ENCODE peak calls at places on chromosomes 7 and 10, in nine cellular contexts. C is tibial nerve; L is body of pancreas; X is prostate gland; P is PC-9; B is aorta; F is CD8-positive, alpha-beta T cell; O is mammary epithelial cell; J is A549. H is an unnamed sample. For H3K4me1, the result is how much of the 10 kb centered on the place peaks cover.

GRCh38 chr10:7410800-7411670 is at the start of gene SFMBT2:
- DNase-seq in F (peak), X (peak), J (peak), B (peak), O (peak), C (peak), L (peak), P (peak), H (peak)

GRCh38 chr10:8588135-8588534 is 533.6 kb downstream of the GATA3 start:
- DNase-seq in B (no peak), J (no peak), L (no peak), F (no peak), X (no peak), P (no peak), O (no peak), C (no peak), H (no peak)

GRCh38 chr10:130021373-130021950 is 57.4 kb upstream of the EBF3 start:
- DNase-seq in P (no peak), X (no peak), F (no peak), L (no peak), C (peak), O (no peak), J (no peak), B (no peak), H (no peak)

GRCh38 chr10:126243976-126244375 is 144.3 kb downstream of the ADAM12 start:
- DNase-seq in L (no peak), J (no peak), O (no peak), X (no peak), F (no peak), B (no peak), P (no peak), C (no peak), H (no peak)

GRCh38 chr10:3452234-3452633 is 279.7 kb upstream of the PITRM1 start:
- DNase-seq in B (no peak), F (no peak), P (no peak), X (no peak), L (no peak), C (no peak), O (peak), J (no peak), H (no peak)

GRCh38 chr10:103942866-103943265 is 24.1 kb upstream of the SLK start:
- DNase-seq in X (no peak), O (no peak), J (no peak), B (no peak), P (no peak), L (no peak), F (no peak), C (no peak), H (no peak)

GRCh38 chr7:149748223-149748874 is 25.0 kb downstream of the ZNF467 start:
- DNase-seq in J (peak), P (no peak), X (no peak), O (no peak), L (no peak), B (no peak), F (no peak), C (no peak), H (no peak)

GRCh38 chr7:132276986-132277716 is 299.1 kb downstream of the PLXNA4 start:
- DNase-seq in B (no peak), C (no peak), P (no peak), L (no peak), F (no peak), X (no peak), J (peak), O (peak), H (peak)

GRCh38 chr7:15667999-15668398 is 18.5 kb downstream of the MEOX2 start:
- DNase-seq in X (no peak), F (no peak), B (no peak), C (no peak), J (no peak), O (no peak), P (no peak), L (no peak), H (no peak)

GRCh38 chr10:69867699-69868558 is 66.2 kb downstream of the COL13A1 start:
- DNase-seq in O (no peak), P (no peak), C (no peak), F (no peak), L (no peak), X (no peak), B (no peak), J (no peak), H (no peak)

GRCh38 chr10:60920479-60920878 is 23.5 kb downstream of the RHOBTB1 start:
- DNase-seq in P (no peak), O (no peak), C (no peak), F (no peak), L (no peak), J (no peak), B (no peak), X (no peak), H (no peak)

GRCh38 chr7:68478326-68478725 is 1119.9 kb upstream of the AUTS2 start:
- DNase-seq in P (no peak), C (no peak), O (no peak), F (no peak), J (no peak), B (no peak), L (no peak), X (no peak), H (no peak)

GRCh38 chr7:85068796-85069195 is 118.1 kb downstream of the SEMA3D start:
- DNase-seq in C (no peak), J (peak), B (no peak), P (no peak), X (no peak), L (no peak), O (peak), F (no peak), H (no peak)

GRCh38 chr10:121974019-121974534 is 940 bp downstream of the NSMCE4A start:
- DNase-seq in B (no peak), C (no peak), O (no peak), L (no peak), P (no peak), F (no peak), X (no peak), J (no peak), H (no peak)

GRCh38 chr7:93382362-93382761 is 150.2 kb downstream of the VPS50 start:
- DNase-seq in B (no peak), P (no peak), C (no peak), O (no peak), J (no peak), F (no peak), X (no peak), L (no peak), H (no peak)
- H3K4me1 ChIP-seq in B (under half), P (under half), C (under half), O (under half), J (under half), F (under half), X (under half), L (under half), H (under half)

GRCh38 chr7:18504965-18505364 is 9.4 kb downstream of the HDAC9 start:
- DNase-seq in P (no peak), J (no peak), B (no peak), C (no peak), X (no peak), O (no peak), F (no peak), L (no peak), H (no peak)
- H3K4me1 ChIP-seq in P (under half), J (under half), B (under half), C (under half), X (under half), O (under half), F (under half), L (under half), H (under half)

DNA sequence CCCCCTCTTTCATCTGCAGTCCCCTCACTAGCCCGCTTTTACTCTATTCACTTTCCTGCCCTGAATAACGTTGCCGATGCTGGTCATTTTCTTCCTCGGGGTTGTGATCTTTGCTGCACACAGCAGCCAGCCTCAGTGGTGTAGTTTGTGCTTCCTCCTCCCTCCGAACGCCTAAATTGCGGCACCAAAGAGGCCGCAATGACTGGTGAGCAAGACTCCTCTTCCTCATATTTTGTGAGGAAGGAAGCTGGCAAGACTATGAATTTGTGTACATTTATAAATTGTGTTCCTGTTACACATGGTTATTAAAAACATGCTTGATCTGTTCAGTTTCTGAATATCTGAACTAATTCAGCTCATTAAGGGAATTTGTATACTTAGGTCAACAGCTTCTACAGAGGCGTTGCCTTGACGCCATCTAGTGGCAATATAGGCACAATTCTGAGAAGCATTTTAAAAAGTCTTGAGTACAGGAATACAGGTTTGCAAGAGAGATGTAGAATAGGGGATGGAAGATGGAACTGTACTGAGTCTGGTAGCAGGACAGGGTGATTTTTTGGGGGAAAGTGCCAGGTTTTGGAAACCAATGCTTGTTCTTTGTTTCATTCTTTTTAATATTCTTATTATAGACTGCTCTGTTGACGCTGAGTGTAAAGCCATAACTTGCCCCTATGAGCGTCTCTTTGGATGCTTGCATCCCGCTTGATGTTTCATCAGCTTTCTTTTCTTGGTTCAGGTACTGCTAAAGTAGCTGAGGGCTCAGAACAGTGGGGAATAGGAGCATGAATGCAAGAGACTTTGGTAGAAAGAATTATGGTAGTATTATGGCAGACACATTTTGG is 4.1 kb upstream of the TAS2R5 start:
- DNase-seq in J (peak), F (peak), X (no peak), B (no peak), P (peak), O (peak), C (no peak), L (peak), H (peak)
- H3K4me1 ChIP-seq in J (under half), F (under half), X (under half), B (under half), P (under half), O (under half), C (under half), L (under half), H (under half)

GRCh38 chr7:100370303-100370702 is 3.0 kb upstream of the PILRA start:
- DNase-seq in F (no peak), J (no peak), L (no peak), X (no peak), P (no peak), O (no peak), C (no peak), B (peak), H (no peak)
- H3K4me1 ChIP-seq in F (under half), J (under half), L (under half), X (under half), P (under half), O (under half), C (under half), B (under half), H (under half)

GRCh38 chr7:101823596-101823995 is 6.2 kb downstream of the CUX1 start:
- DNase-seq in L (no peak), F (no peak), C (no peak), P (no peak), B (no peak), O (no peak), J (no peak), X (no peak), H (no peak)
- H3K4me1 ChIP-seq in L (under half), F (under half), C (under half), P (under half), B (under half), O (under half), J (under half), X (under half), H (under half)

GRCh38 chr7:157664034-157664433 is 327.2 kb downstream of the DNAJB6 start:
- DNase-seq in B (no peak), P (no peak), C (no peak), L (no peak), O (no peak), X (no peak), F (no peak), J (no peak), H (no peak)

GRCh38 chr7:157661611-157661975 is 324.8 kb downstream of the DNAJB6 start:
- DNase-seq in C (no peak), F (no peak), B (no peak), O (no peak), X (no peak), P (no peak), L (peak), J (no peak), H (no peak)

GRCh38 chr7:157660971-157661610 is 324.3 kb downstream of the DNAJB6 start:
- DNase-seq in B (peak), F (no peak), J (no peak), O (no peak), C (no peak), P (no peak), X (no peak), L (no peak), H (no peak)

GRCh38 chr7:157663061-157663863 is 326.5 kb downstream of the DNAJB6 start:
- DNase-seq in J (no peak), X (no peak), C (no peak), B (no peak), F (no peak), L (no peak), O (no peak), P (no peak), H (no peak)

GRCh38 chr7:157662110-157662791 is 325.4 kb downstream of the DNAJB6 start:
- DNase-seq in B (peak), L (peak), C (no peak), J (no peak), O (no peak), P (no peak), F (no peak), X (peak), H (no peak)
- H3K4me1 ChIP-seq in B (under half), L (under half), C (under half), J (under half), O (under half), P (under half), F (under half), X (under half), H (under half)

GRCh38 chr7:51229620-51230323 is 86.8 kb downstream of the COBL start:
- DNase-seq in L (no peak), B (no peak), J (no peak), O (no peak), P (no peak), C (no peak), F (no peak), X (no peak), H (no peak)

GRCh38 chr7:51230324-51230625 is 86.3 kb downstream of the COBL start:
- DNase-seq in J (no peak), X (no peak), B (no peak), L (no peak), F (no peak), P (no peak), O (no peak), C (no peak), H (no peak)

GRCh38 chr7:51228386-51228958 is 88.1 kb downstream of the COBL start:
- DNase-seq in F (no peak), C (no peak), L (no peak), P (no peak), B (no peak), X (peak), O (no peak), J (no peak), H (no peak)

GRCh38 chr7:51227861-51228260 is 88.7 kb downstream of the COBL start:
- DNase-seq in L (no peak), C (no peak), P (no peak), B (no peak), J (no peak), O (no peak), F (no peak), X (no peak), H (no peak)

GRCh38 chr7:51229106-51229537 is 87.5 kb downstream of the COBL start:
- DNase-seq in C (no peak), X (no peak), F (no peak), J (no peak), L (no peak), B (no peak), P (no peak), O (no peak), H (no peak)
- H3K4me1 ChIP-seq in C (under half), X (under half), F (under half), J (under half), L (under half), B (under half), P (under half), O (under half), H (under half)

DNA sequence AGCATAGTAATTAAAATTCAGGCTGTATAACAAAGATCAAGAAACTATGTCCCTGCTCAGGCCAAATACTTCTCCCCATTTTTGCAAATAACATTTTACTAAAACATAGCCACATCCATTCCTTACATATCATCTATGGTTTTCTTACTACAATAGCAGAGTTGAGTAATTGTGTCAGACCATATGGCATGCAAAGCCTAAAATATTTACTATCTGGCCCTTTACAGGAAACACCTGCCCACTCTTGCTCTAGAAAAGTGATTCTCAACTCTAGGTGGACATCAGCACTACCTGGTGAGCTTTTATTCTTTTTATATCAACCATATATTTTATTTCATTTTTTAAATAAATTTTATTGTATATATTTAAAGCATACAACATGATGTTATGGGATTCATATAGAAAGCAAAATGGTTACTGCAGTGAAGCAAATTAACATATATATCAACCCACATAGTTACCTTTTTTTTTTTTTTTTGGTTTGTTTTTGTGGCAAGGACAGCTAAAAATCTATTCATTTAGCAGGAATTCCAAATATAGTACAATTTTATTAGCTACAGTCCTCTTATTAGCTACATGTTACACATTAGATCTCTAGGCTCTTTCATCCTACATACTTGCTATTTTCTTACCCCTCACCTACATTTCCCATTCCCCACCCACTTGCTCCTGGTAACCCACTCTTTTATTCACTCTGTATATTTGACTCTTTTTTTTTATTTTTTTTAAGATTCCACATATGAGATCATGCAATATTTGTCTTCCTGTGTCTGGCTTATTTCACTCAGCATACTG is 19.6 kb downstream of the ABI1 start:
- DNase-seq in C (no peak), L (no peak), J (no peak), X (no peak), F (no peak), O (no peak), P (no peak), B (no peak), H (no peak)
- H3K4me1 ChIP-seq in C (under half), L (under half), J (under half), X (under half), F (under half), O (under half), P (under half), B (under half), H (under half)